ENCODE peak calls at places on chromosomes 4 and X, in ten cellular contexts. H, M, L, A, G, P, F, Y, S and K are unnamed samples.

GRCh38 chr4:132097046-132097445 is 1052.0 kb upstream of the PCDH10 start:
- DNase-seq in H (no peak), M (no peak), L (no peak), A (no peak), G (no peak), P (no peak), F (no peak), Y (no peak), S (no peak), K (no peak)

GRCh38 chr4:40418430-40419230 is 83.5 kb downstream of the CHRNA9 start:
- DNase-seq in H (no peak), M (no peak), L (no peak), A (no peak), G (no peak), P (no peak), F (no peak), Y (peak), S (no peak), K (no peak)

GRCh38 chr4:148847544-148847943 is 405.3 kb upstream of the NR3C2 start:
- DNase-seq in H (no peak), M (no peak), L (no peak), A (no peak), G (no peak), P (no peak), F (no peak), Y (no peak), S (peak), K (no peak)

GRCh38 chrX:155216940-155217450 is 735 bp downstream of the VBP1 start:
- DNase-seq in H (no peak), M (no peak), L (peak), A (no peak), G (no peak), P (no peak), F (no peak), Y (no peak), S (no peak), K (peak)

GRCh38 chr4:105990933-105991332 is 95.7 kb downstream of the NPNT start:
- DNase-seq in H (peak), M (peak), L (peak), A (peak), G (no peak), P (peak), F (peak), Y (peak), S (peak), K (no peak)

GRCh38 chrX:154719132-154719675 is 31.7 kb downstream of the GAB3 start:
- DNase-seq in H (peak), M (no peak), L (peak), A (no peak), G (no peak), P (no peak), F (no peak), Y (peak), S (no peak), K (no peak)

GRCh38 chr4:108203377-108203776 is 34.6 kb upstream of the LEF1 start:
- DNase-seq in H (no peak), M (no peak), L (no peak), A (no peak), G (no peak), P (no peak), F (no peak), Y (no peak), S (no peak), K (no peak)

GRCh38 chr4:28179126-28179525 is 1318.5 kb downstream of the STIM2 start:
- DNase-seq in H (no peak), M (no peak), L (no peak), A (no peak), G (no peak), P (no peak), F (no peak), Y (no peak), S (no peak), K (no peak)

GRCh38 chrX:13851996-13852695 is 35.3 kb upstream of the GPM6B start:
- DNase-seq in H (no peak), M (no peak), L (no peak), A (no peak), G (no peak), P (no peak), F (no peak), Y (no peak), S (no peak), K (peak)
- TF ChIP-seq CTCF in H (no peak), M (no peak), L (no peak), A (peak), G (no peak), P (no peak), F (peak), Y (peak), S (no peak), K (peak)

GRCh38 chr4:144754562-144755410 is 108.8 kb downstream of the HHIP start:
- DNase-seq in H (no peak), M (no peak), L (peak), A (no peak), G (no peak), P (no peak), F (peak), Y (no peak), S (no peak), K (peak)
- TF ChIP-seq CTCF in H (no peak), M (no peak), L (peak), A (peak), G (no peak), P (no peak), F (peak), Y (peak), S (no peak), K (no peak)

DNA sequence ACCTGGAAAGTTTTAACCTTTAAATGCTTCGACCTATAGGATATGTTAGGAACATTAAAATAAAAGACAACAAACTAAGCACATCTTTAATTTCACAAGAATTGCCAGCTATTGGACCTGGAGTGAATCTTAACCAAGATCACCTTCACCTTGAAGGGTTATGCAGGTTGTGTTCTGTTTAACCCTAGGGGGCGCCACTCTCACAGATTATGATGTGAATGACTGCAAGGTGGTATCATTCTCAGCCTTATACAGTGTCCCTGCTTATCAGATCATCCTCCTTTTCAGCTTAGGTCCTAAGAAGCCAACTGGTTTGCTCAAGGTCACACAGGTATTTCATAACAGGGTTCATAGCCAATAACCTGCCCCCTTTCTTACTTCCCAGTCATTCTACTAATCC is 23.5 kb downstream of the INTS6L start:
- DNase-seq in H (no peak), M (no peak), L (no peak), A (no peak), G (no peak), P (no peak), F (no peak), Y (no peak), S (peak), K (no peak)
- TF ChIP-seq CTCF in H (peak), M (no peak), L (no peak), A (no peak), G (no peak), P (no peak), F (no peak), Y (peak), S (no peak), K (peak)

GRCh38 chr4:8594097-8595038 is 1.8 kb downstream of the CPZ start:
- DNase-seq in H (peak), M (no peak), L (peak), A (no peak), G (no peak), P (peak), F (peak), Y (peak), S (peak), K (peak)

GRCh38 chr4:8596891-8597290 is 4.3 kb downstream of the CPZ start:
- DNase-seq in H (no peak), M (no peak), L (no peak), A (no peak), G (no peak), P (no peak), F (no peak), Y (no peak), S (no peak), K (no peak)

GRCh38 chr4:8597319-8597718 is 4.8 kb downstream of the CPZ start:
- DNase-seq in H (no peak), M (no peak), L (no peak), A (no peak), G (no peak), P (no peak), F (no peak), Y (no peak), S (no peak), K (no peak)

GRCh38 chr4:8593268-8594096 is 917 bp downstream of the CPZ start:
- DNase-seq in H (no peak), M (no peak), L (no peak), A (no peak), G (no peak), P (no peak), F (no peak), Y (no peak), S (no peak), K (no peak)

DNA sequence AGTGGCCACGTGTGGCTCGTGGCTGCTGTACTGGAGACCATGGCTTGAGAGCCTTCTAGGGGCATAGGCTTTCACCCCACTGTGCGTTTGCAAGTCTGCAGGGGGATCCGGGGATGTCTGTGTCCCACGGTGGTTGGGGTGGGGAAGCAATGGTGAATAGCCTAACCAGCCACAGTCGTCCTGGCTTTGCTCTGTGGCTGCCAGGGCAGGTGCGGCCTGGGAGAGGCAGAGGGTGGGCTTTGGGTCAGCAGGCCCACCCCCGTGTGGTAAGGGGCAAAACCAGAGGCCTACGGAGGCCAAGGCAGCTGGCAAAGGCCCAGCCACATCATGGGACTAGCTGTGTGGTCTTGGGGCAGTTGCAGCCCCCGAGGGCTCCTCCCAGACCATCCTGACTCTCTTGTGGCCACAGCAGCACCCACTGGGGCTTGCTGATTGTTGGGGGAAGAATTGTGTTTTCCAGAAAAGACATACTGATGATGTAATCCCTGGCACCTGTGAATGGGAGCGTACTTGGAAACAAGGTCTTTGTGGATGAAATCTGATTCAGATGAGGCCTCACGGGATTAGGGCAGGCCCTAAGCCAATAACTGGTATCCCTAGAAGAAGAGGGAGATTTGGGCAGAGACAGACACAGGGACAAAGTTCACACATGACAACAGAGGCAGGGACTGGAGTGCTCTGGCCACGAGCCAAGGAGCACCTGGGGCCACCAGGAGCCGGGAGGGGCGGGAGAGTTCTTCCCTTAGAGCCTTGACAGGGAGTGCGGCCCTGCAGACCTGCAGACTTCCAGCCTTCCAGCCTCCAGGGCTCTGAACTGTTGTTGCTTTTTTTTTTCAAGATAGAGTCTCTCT is 2.9 kb downstream of the CPZ start:
- DNase-seq in H (no peak), M (no peak), L (no peak), A (no peak), G (no peak), P (no peak), F (no peak), Y (no peak), S (no peak), K (no peak)
- TF ChIP-seq CTCF in H (no peak), M (no peak), L (no peak), A (no peak), G (no peak), P (no peak), F (no peak), Y (no peak), S (no peak), K (no peak)

DNA sequence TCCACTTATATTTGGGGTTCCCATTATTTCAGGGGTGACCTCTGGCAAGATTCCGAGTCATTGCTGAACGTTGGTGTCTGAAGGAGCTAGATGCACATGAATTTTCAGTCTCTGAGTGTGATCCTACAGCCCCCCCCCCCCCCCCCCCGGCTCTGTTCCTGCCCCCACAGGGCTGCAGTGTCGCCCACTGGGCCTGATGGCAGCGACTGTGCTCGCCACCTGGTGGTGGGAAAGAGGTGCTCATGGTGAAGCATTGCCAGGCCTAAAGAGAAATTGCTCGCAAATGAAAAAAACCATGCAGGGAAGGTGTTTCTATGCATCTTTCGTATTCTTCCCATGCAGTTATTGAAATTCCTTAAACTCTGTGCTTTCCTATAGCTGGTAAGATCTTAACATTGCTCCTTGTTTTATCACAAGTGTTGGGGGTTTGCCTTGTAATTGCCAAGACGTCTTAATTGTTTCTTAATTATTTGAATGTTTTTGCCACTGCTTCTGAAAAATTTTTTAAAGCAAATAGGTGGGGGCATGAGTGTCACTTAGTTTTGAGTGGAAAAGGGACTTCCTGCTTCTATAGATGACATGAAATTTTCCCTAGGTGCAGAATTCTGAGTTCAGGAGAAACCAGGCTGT is 63.2 kb downstream of the CLDN22 start:
- DNase-seq in H (no peak), M (peak), L (peak), A (no peak), G (no peak), P (peak), F (peak), Y (no peak), S (no peak), K (peak)
- TF ChIP-seq CTCF in H (peak), M (peak), L (peak), A (peak), G (peak), P (peak), F (peak), Y (peak), S (peak), K (peak)

GRCh38 chr4:168667397-168667796 is 170.5 kb downstream of the PALLD start:
- DNase-seq in H (no peak), M (no peak), L (no peak), A (no peak), G (no peak), P (no peak), F (no peak), Y (no peak), S (no peak), K (no peak)

GRCh38 chr4:168662297-168662985 is 165.6 kb downstream of the PALLD start:
- DNase-seq in H (no peak), M (no peak), L (no peak), A (no peak), G (no peak), P (no peak), F (no peak), Y (no peak), S (no peak), K (no peak)

GRCh38 chr4:168667936-168668335 is 171.1 kb downstream of the PALLD start:
- DNase-seq in H (no peak), M (no peak), L (no peak), A (no peak), G (no peak), P (no peak), F (no peak), Y (no peak), S (no peak), K (no peak)

GRCh38 chr4:168664242-168664897 is 167.5 kb downstream of the PALLD start:
- DNase-seq in H (no peak), M (no peak), L (no peak), A (no peak), G (no peak), P (no peak), F (peak), Y (no peak), S (peak), K (no peak)

DNA sequence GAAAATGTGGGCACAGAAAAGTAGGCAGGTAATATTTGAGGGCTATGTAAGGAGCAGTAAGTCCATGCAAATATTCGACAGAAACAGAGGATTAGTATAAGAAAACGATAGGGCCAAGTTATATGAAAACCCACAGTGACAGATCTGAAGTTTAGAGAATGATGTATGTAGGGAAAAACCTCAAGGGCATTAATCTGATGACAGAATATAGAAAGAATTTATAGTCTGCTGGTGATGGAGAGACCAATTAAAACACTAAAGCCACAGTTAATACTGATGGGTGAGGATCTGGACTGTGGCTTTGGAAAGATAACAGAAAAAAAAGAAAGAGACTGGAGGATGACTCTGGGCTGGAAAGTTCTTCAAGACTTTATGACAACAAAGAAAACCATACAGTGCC is 169.7 kb downstream of the PALLD start:
- DNase-seq in H (peak), M (no peak), L (peak), A (no peak), G (no peak), P (no peak), F (peak), Y (no peak), S (no peak), K (no peak)
- TF ChIP-seq CTCF in H (no peak), M (no peak), L (no peak), A (no peak), G (no peak), P (no peak), F (no peak), Y (no peak), S (no peak), K (no peak)

DNA sequence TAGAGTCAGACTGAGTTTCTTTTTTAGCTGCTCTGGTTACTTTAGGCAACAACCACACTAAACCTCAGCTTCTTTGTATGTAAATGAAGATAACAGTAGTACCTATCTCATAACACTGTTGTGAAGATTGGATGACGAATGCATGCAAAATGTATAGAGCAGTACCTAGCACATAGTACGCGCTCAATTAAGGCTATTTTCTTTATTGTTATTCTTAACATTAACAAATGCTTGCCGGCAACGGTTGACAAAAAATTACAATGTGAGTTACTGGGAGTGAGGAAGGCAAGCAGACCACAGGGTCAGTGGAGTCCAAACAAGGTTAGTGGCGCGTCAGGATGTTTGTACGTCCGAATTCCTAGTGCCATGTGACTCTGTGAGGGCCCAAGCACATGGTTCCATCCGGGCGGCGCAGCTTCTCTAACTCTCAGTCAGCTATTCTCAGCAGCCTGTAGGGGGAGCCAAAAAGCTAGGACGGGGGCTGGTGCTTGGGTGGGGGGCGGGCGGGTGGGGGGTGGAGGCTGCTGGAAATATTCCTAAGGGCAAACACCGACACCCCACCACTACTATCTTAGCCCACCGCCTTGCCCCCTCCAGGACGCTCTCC is 795 bp upstream of the NALF2 start:
- DNase-seq in H (no peak), M (no peak), L (no peak), A (no peak), G (no peak), P (no peak), F (no peak), Y (no peak), S (no peak), K (no peak)
- TF ChIP-seq CTCF in H (no peak), M (no peak), L (no peak), A (peak), G (no peak), P (no peak), F (no peak), Y (peak), S (peak), K (peak)